ENCODE peak calls at places on chromosomes 2 and 18, in seven cellular contexts. L is NB4; F is mucosa of descending colon; E is cardiac fibroblast; R is naive thymus-derived CD4-positive, alpha-beta T cell; P is fibroblast of lung; A is kidney. K is an unnamed sample.

GRCh38 chr18:2529154-2529553 is 42.2 kb downstream of the METTL4 start:
- DNase-seq in F (no peak), R (no peak), L (no peak), E (peak; percentile 35), P (no peak), A (no peak), K (no peak)

GRCh38 chr2:168583710-168584521 is 127.8 kb downstream of the CERS6 start:
- DNase-seq in R (no peak), A (no peak), F (peak; percentile 39), L (no peak), P (peak; percentile 70), E (peak; percentile 67), K (no peak)

GRCh38 chr2:156933580-156934225 is 323.8 kb upstream of the GALNT5 start:
- DNase-seq in F (no peak), A (no peak), L (no peak), R (no peak), P (no peak), E (no peak), K (no peak)

GRCh38 chr2:62789918-62790317 is 84.4 kb downstream of the EHBP1 start:
- DNase-seq in A (no peak), P (no peak), R (no peak), E (no peak), L (no peak), F (no peak), K (no peak)

GRCh38 chr2:138974651-138975050 is 194.5 kb upstream of the NXPH2 start:
- DNase-seq in R (no peak), P (no peak), A (no peak), L (no peak), F (no peak), E (no peak), K (no peak)

GRCh38 chr2:119387381-119388129 is 20.8 kb downstream of the DBI start:
- DNase-seq in E (peak; percentile 92), L (peak; percentile 94), F (peak; percentile 57), R (no peak), P (peak; percentile 73), A (peak; percentile 93), K (no peak)

GRCh38 chr2:163877316-163877715 is 141.5 kb upstream of the FIGN start:
- DNase-seq in F (no peak), L (no peak), E (peak; percentile 55), A (no peak), P (peak; percentile 2), R (no peak), K (no peak)

GRCh38 chr18:3508576-3509559 is 58.9 kb downstream of the TGIF1 start:
- DNase-seq in L (peak; percentile 70), R (no peak), P (peak; percentile 11), E (no peak), A (no peak), F (no peak), K (no peak)

GRCh38 chr2:20362701-20363435 is 12.2 kb upstream of the PUM2 start:
- DNase-seq in R (no peak), E (no peak), L (no peak), F (no peak), P (no peak), A (no peak), K (no peak)

GRCh38 chr2:11617984-11618707 is 51.8 kb downstream of the NTSR2 start:
- DNase-seq in P (no peak), L (no peak), A (peak; percentile 64), F (no peak), E (no peak), R (no peak), K (no peak)

GRCh38 chr2:11616851-11617415 is 53.1 kb downstream of the NTSR2 start:
- DNase-seq in E (no peak), L (peak; percentile 32), A (peak; percentile 51), P (no peak), F (no peak), R (no peak), K (no peak)

GRCh38 chr2:11615209-11615608 is 54.8 kb downstream of the NTSR2 start:
- DNase-seq in E (no peak), F (no peak), A (peak; percentile 21), L (no peak), R (no peak), P (no peak), K (no peak)

GRCh38 chr2:11617527-11617926 is 52.5 kb downstream of the NTSR2 start:
- DNase-seq in R (no peak), A (peak; percentile 46), L (no peak), E (no peak), F (no peak), P (no peak), K (no peak)

GRCh38 chr2:11616097-11616687 is 53.8 kb downstream of the NTSR2 start:
- DNase-seq in F (no peak), P (no peak), L (no peak), E (no peak), R (no peak), A (peak; percentile 29), K (no peak)
- H3K4me3 ChIP-seq in F (no peak overlapping the region), P (no peak overlapping the region), L (no peak overlapping the region), E (no peak overlapping the region), R (no peak overlapping the region), A (no peak overlapping the region), K (no peak overlapping the region)

GRCh38 chr2:27729198-27729597 is 42.3 kb upstream of the MRPL33 start:
- DNase-seq in P (no peak), A (no peak), R (no peak), E (no peak), L (no peak), F (no peak), K (no peak)
- H3K4me3 ChIP-seq in P (no peak overlapping the region), A (no peak overlapping the region), R (no peak overlapping the region), E (no peak overlapping the region), L (no peak overlapping the region), F (no peak overlapping the region), K (no peak overlapping the region)

DNA sequence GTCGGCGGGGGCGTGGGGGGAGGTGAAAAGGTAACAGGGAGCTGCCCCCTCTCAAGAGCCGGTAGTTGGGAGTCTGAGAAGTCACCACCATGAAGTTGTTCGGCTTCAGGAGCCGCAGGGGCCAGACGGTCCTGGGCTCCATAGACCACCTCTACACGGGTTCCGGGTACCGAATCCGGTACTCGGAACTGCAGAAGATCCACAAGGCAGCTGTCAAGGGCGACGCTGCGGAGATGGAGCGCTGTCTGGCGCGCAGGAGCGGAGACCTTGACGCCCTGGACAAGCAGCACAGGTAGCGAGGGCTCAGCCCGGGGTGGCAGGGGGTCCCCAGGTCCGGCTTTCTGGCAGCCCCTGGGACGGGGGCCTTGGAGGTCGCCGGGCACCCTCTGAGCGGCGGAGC is 47.1 kb upstream of the ZNF519 start:
- DNase-seq in A (no peak), R (no peak), F (no peak), E (no peak), P (no peak), L (no peak), K (no peak)
- H3K4me3 ChIP-seq in A (peak overlapping the region; percentile 51), R (peak overlapping the region; percentile 55), F (no peak overlapping the region), E (no peak overlapping the region), P (no peak overlapping the region), L (no peak overlapping the region), K (no peak overlapping the region)

DNA sequence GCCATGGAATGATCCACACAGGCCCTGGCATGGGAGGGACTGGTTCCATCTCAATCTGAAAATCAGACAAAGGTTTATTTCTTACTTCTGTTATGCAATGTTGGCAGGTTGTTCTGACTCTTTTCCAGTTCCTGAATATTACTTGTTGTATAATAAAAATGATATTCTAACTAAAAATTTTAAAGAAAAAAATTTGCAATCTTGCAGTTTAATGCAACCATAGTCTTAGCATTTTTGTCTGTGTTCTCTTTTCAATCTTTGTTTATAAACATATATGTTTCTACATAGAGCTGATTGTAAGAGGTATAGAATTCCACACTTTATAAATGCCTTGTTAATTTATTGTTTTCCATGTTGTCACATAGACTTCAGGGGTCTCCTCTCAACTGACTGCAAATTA is 143.4 kb downstream of the RPIA start:
- DNase-seq in P (no peak), E (no peak), R (no peak), L (no peak), F (no peak), A (no peak), K (no peak)
- H3K4me3 ChIP-seq in P (no peak overlapping the region), E (no peak overlapping the region), R (no peak overlapping the region), L (no peak overlapping the region), F (no peak overlapping the region), A (no peak overlapping the region), K (peak overlapping the region; percentile 38)

DNA sequence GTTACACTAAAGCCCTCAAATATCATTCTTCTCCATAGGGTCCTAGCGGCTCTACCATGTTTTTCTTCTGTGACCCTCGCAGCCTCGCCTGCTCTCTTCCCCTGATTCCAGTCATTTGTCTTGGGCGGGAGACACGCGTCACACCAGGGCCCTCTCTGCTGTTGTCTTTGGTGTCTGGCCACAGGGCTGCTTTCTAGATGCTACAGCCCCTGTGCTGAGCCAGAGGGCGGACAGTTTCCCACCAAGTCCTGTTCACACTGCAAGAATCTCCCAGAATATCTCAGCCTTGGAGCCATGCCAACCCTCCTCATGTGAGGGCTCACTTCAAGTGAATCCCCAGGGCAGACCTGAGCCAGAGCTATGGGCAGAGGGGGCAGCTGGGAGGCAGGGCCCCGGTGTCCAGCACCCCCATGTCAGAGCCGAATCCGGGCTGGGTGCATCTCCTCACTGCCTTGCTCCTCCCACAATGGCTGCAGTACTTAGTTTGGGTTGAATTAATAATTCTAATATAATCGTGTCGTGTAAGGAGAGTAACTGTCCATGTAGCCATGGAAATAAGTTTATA is 42.1 kb downstream of the DIPK1C start:
- DNase-seq in E (no peak), L (no peak), A (no peak), P (no peak), F (no peak), R (no peak), K (no peak)
- H3K4me3 ChIP-seq in E (no peak overlapping the region), L (no peak overlapping the region), A (no peak overlapping the region), P (no peak overlapping the region), F (no peak overlapping the region), R (no peak overlapping the region), K (no peak overlapping the region)

GRCh38 chr2:184597996-184598312 is 375 bp upstream of the ZNF804A start:
- DNase-seq in R (no peak), P (no peak), F (peak; percentile 9), E (no peak), L (no peak), A (no peak), K (no peak)

GRCh38 chr2:184597571-184597980 is 753 bp upstream of the ZNF804A start:
- DNase-seq in A (peak; percentile 36), F (peak; percentile 10), L (peak; percentile 94), R (no peak), P (peak; percentile 71), E (peak; percentile 29), K (no peak)

GRCh38 chr2:184599054-184599874 is 935 bp downstream of the ZNF804A start:
- DNase-seq in P (peak; percentile 48), E (no peak), R (no peak), A (no peak), F (peak; percentile 27), L (peak; percentile 85), K (no peak)

GRCh38 chr2:184598313-184599053 is at the start of gene ZNF804A:
- DNase-seq in A (peak; percentile 76), P (peak; percentile 68), E (peak; percentile 49), F (peak; percentile 22), R (no peak), L (peak; percentile 93), K (no peak)

DNA sequence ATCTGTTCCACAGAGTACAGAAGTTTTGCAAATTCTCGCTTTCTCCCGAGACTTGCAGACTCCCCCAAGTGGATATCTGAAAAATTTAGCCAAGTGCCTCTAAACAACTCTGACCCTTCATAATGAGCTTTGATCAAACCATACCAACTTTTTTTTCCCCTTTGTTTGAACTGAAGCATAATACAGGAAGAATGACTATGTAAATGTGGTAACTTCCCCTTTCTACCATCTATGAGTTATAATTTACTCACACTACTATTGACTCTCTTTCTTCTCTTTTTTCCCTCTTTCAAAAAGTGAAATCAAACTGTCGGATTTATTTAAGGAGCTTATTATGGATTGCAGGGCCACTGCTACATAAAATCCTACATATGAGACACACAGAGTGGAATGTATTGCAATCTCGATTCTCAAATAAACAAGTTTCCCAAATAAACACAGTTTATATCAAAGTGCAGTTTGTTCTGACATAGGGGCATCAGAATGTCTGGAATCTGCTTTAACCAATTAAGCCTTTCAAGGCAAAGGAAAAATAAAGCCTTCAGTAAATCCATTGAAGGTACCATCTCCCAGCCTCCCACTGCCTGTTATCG is 1.4 kb upstream of the ZNF804A start:
- DNase-seq in R (no peak), A (no peak), P (peak; percentile 76), L (peak; percentile 94), F (no peak), E (peak; percentile 23), K (no peak)
- H3K4me3 ChIP-seq in R (no peak overlapping the region), A (peak overlapping the region; percentile 42), P (peak overlapping the region; percentile 70), L (peak overlapping the region; percentile 86), F (no peak overlapping the region), E (peak overlapping the region; percentile 61), K (no peak overlapping the region)

K was measured in GM12864.